ENCODE peak calls at places on chromosomes 2 and 18, in six cellular contexts. Z is SK-N-SH; D is stimulated activated CD4-positive, alpha-beta T cell treated with anti-CD3 and anti-CD28 coated beads, Interleukin-2, amount 100 ng/mL, for 48 hours; G is EL; O is D341Med; K is fibroblast of mammary gland. L is an unnamed sample.
A peak's percentile ranks its signal among the peaks of the same experiment; 100 is the strongest.

GRCh38 chr18:54360406-54360805 is 2.7 kb downstream of the C18orf54 start:
- DNase-seq in K (no peak), O (no peak), D (no peak), G (no peak), Z (no peak), L (no peak)

GRCh38 chr2:246489-247145 is 17.2 kb downstream of the SH3YL1 start:
- DNase-seq in O (peak; percentile 49), Z (peak; percentile 61), D (peak; percentile 30), K (peak; percentile 68), G (peak; percentile 60), L (no peak)

GRCh38 chr2:187878096-187878495 is 323.9 kb upstream of the TFPI start:
- DNase-seq in O (no peak), D (no peak), K (no peak), Z (no peak), G (no peak), L (no peak)

GRCh38 chr18:7482342-7482741 is 84.8 kb upstream of the PTPRM start:
- DNase-seq in G (peak; percentile 9), Z (no peak), D (no peak), O (no peak), K (peak; percentile 52), L (no peak)

GRCh38 chr2:219443697-219444023 is 9.0 kb downstream of the SPEG start:
- DNase-seq in D (no peak), Z (no peak), G (no peak), O (no peak), K (no peak), L (no peak)

GRCh38 chr2:25491966-25492532 is 150.3 kb upstream of the DNMT3A start:
- DNase-seq in G (no peak), K (peak; percentile 58), O (peak; percentile 38), Z (peak; percentile 28), D (no peak), L (no peak)

GRCh38 chr18:63143246-63143847 is 176.2 kb downstream of the BCL2 start:
- DNase-seq in G (no peak), D (no peak), Z (peak; percentile 45), O (no peak), K (no peak), L (no peak)

GRCh38 chr2:9002313-9002636 is 1.2 kb downstream of the MBOAT2 start:
- DNase-seq in O (no peak), K (no peak), D (no peak), G (no peak), Z (no peak), L (no peak)

L was measured in D721Med.